ENCODE peak calls at places on chromosomes 7 and 10, in five cellular contexts. T is A549; H is heart left ventricle; D is CD4-positive, CD25-positive, alpha-beta regulatory T cell; L is ovary. R is an unnamed sample.

GRCh38 chr10:125117941-125118630 is 42.3 kb downstream of the CTBP2 start:
- DNase-seq in H (no peak), D (no peak), L (peak), T (no peak), R (no peak)

GRCh38 chr7:22142593-22142992 is 196.9 kb upstream of the CDCA7L start:
- DNase-seq in H (no peak), D (no peak), T (no peak), L (no peak), R (no peak)

GRCh38 chr7:158110661-158111555 is 476.7 kb downstream of the PTPRN2 start:
- DNase-seq in T (no peak), L (no peak), D (no peak), H (no peak), R (peak)

GRCh38 chr7:39465055-39465929 is 100.9 kb upstream of the YAE1 start:
- DNase-seq in L (peak), D (peak), T (peak), H (no peak), R (peak)

GRCh38 chr10:127447197-127447596 is 101.9 kb upstream of the NPS start:
- DNase-seq in T (no peak), L (no peak), D (no peak), H (no peak), R (no peak)

GRCh38 chr7:43589133-43589478 is 6.2 kb downstream of the STK17A start:
- DNase-seq in T (no peak), H (no peak), L (no peak), D (no peak), R (no peak)

GRCh38 chr7:84637568-84638338 is 443.2 kb upstream of the SEMA3A start:
- DNase-seq in L (peak), T (no peak), H (peak), D (no peak), R (peak)

GRCh38 chr7:117323877-117324699 is 1.2 kb upstream of the WNT2 start:
- DNase-seq in D (peak), L (no peak), H (peak), T (no peak), R (peak)

GRCh38 chr7:82362129-82362528 is 81.4 kb downstream of the CACNA2D1 start:
- DNase-seq in T (no peak), H (no peak), D (no peak), L (no peak), R (no peak)

GRCh38 chr10:11036424-11037011 is 18.8 kb downstream of the CELF2 start:
- DNase-seq in D (no peak), L (no peak), T (peak), H (peak), R (no peak)

GRCh38 chr7:127359011-127359410 is 33.5 kb downstream of the ZNF800 start:
- DNase-seq in D (no peak), H (no peak), L (no peak), T (no peak), R (no peak)

GRCh38 chr7:84454174-84454959 is 259.8 kb upstream of the SEMA3A start:
- DNase-seq in T (no peak), L (no peak), D (no peak), H (no peak), R (no peak)

GRCh38 chr7:124354206-124354605 is 321.3 kb upstream of the TMEM229A start:
- DNase-seq in H (no peak), T (no peak), L (no peak), D (no peak), R (no peak)

GRCh38 chr7:98745722-98746318 is 124.0 kb downstream of the TMEM130 start:
- DNase-seq in H (peak), T (peak), D (peak), L (no peak), R (peak)

GRCh38 chr10:51312817-51313216 is 238.5 kb downstream of the PRKG1 start:
- DNase-seq in L (no peak), H (no peak), T (no peak), D (no peak), R (no peak)

GRCh38 chr7:86914468-86915054 is 144.9 kb downstream of the ELAPOR2 start:
- DNase-seq in D (peak), T (no peak), H (no peak), L (no peak), R (no peak)

GRCh38 chr10:63105811-63106755 is 27.0 kb upstream of the NRBF2 start:
- DNase-seq in H (peak), T (no peak), D (no peak), L (no peak), R (no peak)

GRCh38 chr7:44524811-44525388 is 16.2 kb downstream of the NPC1L1 start:
- DNase-seq in D (no peak), T (no peak), H (no peak), L (no peak), R (no peak)

GRCh38 chr10:93081834-93082233 is 8.1 kb downstream of the CYP26A1 start:
- DNase-seq in H (no peak), L (no peak), D (no peak), T (no peak), R (peak)

GRCh38 chr10:112565434-112566053 is 118.5 kb downstream of the VTI1A start:
- DNase-seq in D (peak), H (peak), T (peak), L (no peak), R (peak)

GRCh38 chr7:42107484-42107883 is 129.5 kb downstream of the GLI3 start:
- DNase-seq in L (no peak), D (no peak), T (no peak), H (peak), R (peak)

GRCh38 chr10:68542046-68542445 is 14.7 kb upstream of the SLC25A16 start:
- DNase-seq in T (no peak), D (no peak), L (no peak), H (no peak), R (no peak)

GRCh38 chr10:71748671-71749191 is 24.6 kb downstream of the VSIR start:
- DNase-seq in L (peak), D (peak), T (no peak), H (peak), R (no peak)

GRCh38 chr10:75528392-75528791 is 97.0 kb downstream of the LRMDA start:
- DNase-seq in T (no peak), H (no peak), D (no peak), L (no peak), R (no peak)

GRCh38 chr7:20738517-20739481 is 47.9 kb downstream of the SP8 start:
- DNase-seq in H (no peak), L (no peak), T (no peak), D (no peak), R (no peak)

GRCh38 chr7:98398567-98399372 is 2.1 kb downstream of the BAIAP2L1 start:
- DNase-seq in H (no peak), T (no peak), D (no peak), L (no peak), R (peak)

GRCh38 chr7:7967909-7968543 is 570 bp upstream of the GLCCI1 start:
- DNase-seq in H (no peak), D (peak), T (no peak), L (no peak), R (no peak)

GRCh38 chr10:13613519-13613918 is 26.8 kb downstream of the PRPF18 start:
- DNase-seq in T (peak), L (no peak), D (no peak), H (peak), R (no peak)

GRCh38 chr7:148893071-148893470 is 9.0 kb upstream of the EZH2 start:
- DNase-seq in L (no peak), T (no peak), D (no peak), H (no peak), R (no peak)

GRCh38 chr10:100847440-100847839 is 65.3 kb upstream of the SLF2 start:
- DNase-seq in D (peak), T (peak), L (no peak), H (no peak), R (no peak)

GRCh38 chr7:151015967-151016366 is 8.3 kb downstream of the ATG9B start:
- DNase-seq in D (no peak), H (no peak), T (no peak), L (no peak), R (no peak)

GRCh38 chr7:20116869-20117268 is 100.3 kb downstream of the MACC1 start:
- DNase-seq in H (no peak), D (no peak), T (no peak), L (no peak), R (no peak)

GRCh38 chr10:541750-542371 is 147.6 kb downstream of the DIP2C start:
- DNase-seq in H (no peak), D (no peak), T (no peak), L (no peak), R (no peak)

GRCh38 chr10:95389982-95390381 is 99.2 kb upstream of the PDLIM1 start:
- DNase-seq in T (no peak), L (no peak), D (no peak), H (no peak), R (no peak)

GRCh38 chr7:101705327-101705726 is 76.2 kb upstream of the MYL10 start:
- DNase-seq in T (no peak), D (no peak), H (no peak), L (no peak), R (no peak)

GRCh38 chr7:99320371-99320770 is 5.3 kb upstream of the ARPC1A start:
- DNase-seq in H (no peak), D (no peak), T (no peak), L (no peak), R (no peak)

DNA sequence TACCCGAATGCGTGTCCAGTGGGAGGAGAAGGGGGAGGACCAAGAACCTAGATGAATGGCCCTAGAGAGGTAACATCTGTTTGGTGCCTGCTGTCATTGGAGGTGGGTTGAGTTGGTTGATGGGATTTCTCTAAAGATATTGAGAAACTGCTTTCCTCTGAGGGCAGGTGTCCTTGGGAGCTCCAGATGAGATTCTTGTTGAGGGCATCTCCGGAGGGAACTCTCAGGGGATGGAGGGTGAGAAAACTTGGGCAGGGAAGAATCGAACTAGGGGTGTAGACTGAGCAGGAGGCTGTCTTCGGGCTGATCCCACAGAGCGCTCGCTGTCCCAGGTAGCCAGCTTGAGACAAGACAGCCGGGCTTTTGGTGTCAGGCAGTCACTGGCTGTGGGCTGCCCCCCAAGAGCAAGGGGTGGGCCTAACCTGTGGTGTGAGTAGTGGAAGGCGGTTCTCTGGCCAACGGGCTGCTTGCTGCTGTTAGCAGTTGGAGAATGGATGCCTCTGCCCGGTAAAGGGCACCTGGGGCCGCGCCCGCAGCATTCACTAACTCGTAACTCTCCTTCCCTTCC is 3.7 kb downstream of the IRF5 start:
- DNase-seq in L (no peak), H (no peak), D (no peak), T (no peak), R (no peak)
- H3K27ac ChIP-seq in L (no peak), H (no peak), D (peak), T (no peak), R (no peak)

DNA sequence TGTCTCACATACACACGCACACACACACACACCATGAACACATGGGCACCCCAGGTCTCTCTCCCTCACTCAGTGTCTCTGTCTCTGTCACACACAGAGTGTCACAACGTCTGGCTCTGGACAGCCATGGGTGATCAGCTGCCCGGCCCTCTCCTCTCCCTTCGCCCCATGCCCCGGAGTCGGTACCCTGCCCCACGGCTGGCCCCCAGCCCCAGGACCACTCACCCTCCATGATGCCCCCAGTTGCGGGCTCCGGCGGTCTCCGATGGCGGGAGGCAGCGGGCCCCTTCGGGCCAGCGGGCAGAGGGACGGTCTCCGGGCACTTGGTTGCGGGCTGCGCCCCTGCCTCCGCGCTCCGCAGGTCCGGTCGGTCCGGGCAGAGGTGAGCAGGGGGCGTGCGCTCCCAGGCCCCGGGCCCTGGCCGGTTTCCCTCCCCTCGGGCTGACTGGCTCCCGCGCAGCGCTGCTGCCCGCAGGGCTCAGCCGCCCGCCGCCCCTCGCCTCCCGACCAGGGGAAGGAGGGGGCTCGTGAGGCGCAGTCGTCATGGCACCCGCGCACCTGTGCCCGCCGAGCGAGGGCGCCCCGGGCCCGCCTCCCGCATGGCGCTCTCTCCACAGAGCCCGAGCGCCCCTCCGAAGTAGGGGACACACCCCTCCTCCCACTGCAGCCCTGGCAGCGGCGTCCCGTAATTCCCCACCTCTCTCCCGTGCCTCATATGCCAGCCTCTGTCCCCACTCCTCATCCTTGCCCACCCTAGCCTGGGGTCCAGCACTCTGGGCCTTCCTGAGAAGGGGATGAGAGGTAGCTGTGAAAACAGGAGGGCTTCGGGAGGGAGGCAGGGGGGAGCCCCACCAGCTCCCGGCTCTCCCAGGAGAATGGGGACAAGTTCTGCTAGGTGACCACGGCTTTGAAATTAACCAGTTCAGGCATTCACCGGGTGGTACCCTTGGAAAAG is at the start of gene NPFFR1:
- DNase-seq in D (no peak), H (no peak), T (no peak), L (no peak), R (no peak)
- H3K4me3 ChIP-seq in D (no peak), H (peak), T (peak), L (no peak), R (no peak)

DNA sequence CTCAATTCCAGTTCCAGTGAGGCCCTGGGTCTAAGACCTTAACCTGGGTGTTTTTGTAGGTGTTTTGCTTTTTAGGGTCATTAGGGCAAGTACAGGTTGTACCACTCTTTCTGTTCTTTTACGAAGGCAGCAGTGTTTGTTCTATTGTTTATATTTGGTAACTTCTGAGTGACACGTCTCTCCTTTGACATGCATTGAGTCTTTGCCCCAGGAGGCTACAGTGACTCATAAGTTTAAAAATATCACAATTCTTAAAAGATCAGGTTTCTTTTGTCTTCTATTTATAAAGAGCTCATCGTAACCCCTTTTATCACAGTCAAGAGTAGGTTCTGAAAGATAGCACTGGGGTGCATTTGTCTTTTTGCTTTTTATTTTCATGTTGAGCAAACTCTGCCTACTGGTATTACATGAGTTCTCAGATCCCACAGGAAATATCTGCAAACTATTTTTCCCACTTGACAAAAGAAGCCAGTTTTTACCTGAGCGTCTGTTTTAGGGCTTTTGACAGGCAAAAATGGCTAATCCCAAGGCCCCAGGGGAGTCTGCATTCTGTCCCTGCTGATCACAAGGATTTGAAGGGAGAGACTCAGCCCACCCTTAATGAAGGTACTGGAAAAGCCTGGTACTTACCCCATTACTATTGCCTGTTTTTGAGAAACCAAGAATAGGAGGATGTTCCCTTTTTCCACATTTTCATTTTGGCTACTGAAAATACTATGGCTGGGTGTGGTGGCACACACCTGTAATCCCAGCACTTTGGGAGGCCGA is 7.9 kb downstream of the NUDT13 start:
- DNase-seq in D (no peak), L (no peak), T (no peak), H (no peak), R (no peak)
- H3K27ac ChIP-seq in D (no peak), L (no peak), T (peak), H (peak), R (no peak)

GRCh38 chr10:3764626-3765375 is 20.2 kb downstream of the KLF6 start:
- DNase-seq in L (no peak), H (no peak), T (no peak), D (peak), R (no peak)

GRCh38 chr10:3761916-3762708 is 22.9 kb downstream of the KLF6 start:
- DNase-seq in D (no peak), L (no peak), T (no peak), H (no peak), R (no peak)

GRCh38 chr10:3763035-3763456 is 22.0 kb downstream of the KLF6 start:
- DNase-seq in H (no peak), T (no peak), D (no peak), L (no peak), R (no peak)

GRCh38 chr10:3765376-3765667 is 19.7 kb downstream of the KLF6 start:
- DNase-seq in L (no peak), H (no peak), T (no peak), D (no peak), R (no peak)

GRCh38 chr10:3763852-3764625 is 21.0 kb downstream of the KLF6 start:
- DNase-seq in L (no peak), T (no peak), D (no peak), H (no peak), R (no peak)
- H3K4me3 ChIP-seq in L (no peak), T (no peak), D (peak), H (no peak), R (no peak)

GRCh38 chr7:90596745-90597526 is 815 bp downstream of the CDK14 start:
- DNase-seq in L (no peak), D (no peak), H (no peak), T (no peak), R (peak)
- H3K27ac ChIP-seq in L (peak), D (no peak), H (peak), T (peak), R (peak)

GRCh38 chr10:59322131-59322530 is 40.2 kb downstream of the FAM13C start:
- DNase-seq in T (no peak), L (no peak), H (no peak), D (no peak), R (no peak)
- H3K4me3 ChIP-seq in T (no peak), L (no peak), H (no peak), D (no peak), R (no peak)

R was measured in SJCRH30.